ENCODE peak calls at places on chromosomes 13 and 19, in six cellular contexts. N, H, G, T, S and A are unnamed samples.

GRCh38 chr19:55585658-55586339 is 5.2 kb upstream of the ZNF579 start:
- DNase-seq in G (no peak), S (no peak), T (peak; percentile 91), H (peak; percentile 89), N (no peak), A (peak; percentile 96)

GRCh38 chr13:39588384-39588783 is 14.6 kb downstream of the LHFPL6 start:
- DNase-seq in S (no peak), G (no peak), T (no peak), H (no peak), N (no peak), A (no peak)

GRCh38 chr13:24629320-24629719 is 50.9 kb upstream of the ATP12A start:
- DNase-seq in S (no peak), T (no peak), G (no peak), N (no peak), H (no peak), A (no peak)

GRCh38 chr13:31240921-31241320 is 41.1 kb downstream of the B3GLCT start:
- DNase-seq in H (no peak), G (no peak), N (no peak), S (no peak), T (no peak), A (no peak)

GRCh38 chr13:106378263-106378662 is 157.2 kb downstream of the EFNB2 start:
- DNase-seq in T (no peak), N (no peak), G (no peak), H (no peak), S (no peak), A (no peak)

GRCh38 chr13:102333320-102334181 is 68.3 kb downstream of the FGF14 start:
- DNase-seq in G (no peak), S (no peak), H (peak; percentile 21), N (no peak), T (no peak), A (no peak)

GRCh38 chr13:92355213-92355612 is 871.4 kb upstream of the GPC6 start:
- DNase-seq in T (no peak), H (peak; percentile 57), G (no peak), S (no peak), N (no peak), A (peak; percentile 27)

GRCh38 chr19:51433092-51433491 is 15.7 kb upstream of the SIGLEC10 start:
- DNase-seq in H (no peak), S (no peak), G (no peak), T (no peak), N (no peak), A (no peak)

GRCh38 chr19:45554481-45554880 is 30.1 kb downstream of the OPA3 start:
- DNase-seq in G (no peak), N (no peak), H (no peak), S (no peak), T (no peak), A (no peak)

DNA sequence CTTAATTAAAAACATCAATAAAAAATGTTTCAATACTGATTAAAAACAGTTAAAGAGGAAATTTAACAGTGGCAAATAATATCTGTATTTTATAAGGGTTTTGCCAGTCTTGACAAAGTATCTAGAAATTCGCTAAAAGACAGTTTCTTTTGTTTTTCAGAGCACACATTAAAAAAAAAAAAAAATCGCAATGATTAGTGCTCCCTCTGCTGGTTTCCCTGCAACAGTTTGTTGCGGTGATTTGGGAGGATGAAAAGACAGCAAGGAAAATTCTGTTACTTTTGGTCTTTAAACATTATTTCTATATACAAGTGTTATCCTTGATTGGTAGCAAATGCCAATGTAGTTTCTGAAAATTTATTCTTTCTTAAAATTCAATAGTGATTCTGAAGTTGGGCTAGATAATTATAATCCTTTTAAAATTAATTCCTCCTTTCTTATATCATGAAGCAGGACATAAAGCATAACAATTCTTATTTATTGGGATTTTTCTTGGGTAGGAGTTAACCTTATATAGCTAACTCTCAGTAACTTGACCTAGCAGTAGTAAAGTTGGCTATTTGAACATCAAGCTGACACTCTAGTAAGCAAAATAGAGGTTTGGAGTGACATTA is 23.1 kb upstream of the SPRY2 start:
- DNase-seq in T (no peak), G (no peak), S (no peak), N (no peak), H (peak; percentile 47), A (no peak)
- H3K4me3 ChIP-seq in T (peak overlapping the region; percentile 40), G (peak overlapping the region; percentile 29), S (no peak overlapping the region), N (no peak overlapping the region), H (no peak overlapping the region), A (no peak overlapping the region)

GRCh38 chr19:47056416-47056815 is 8.0 kb upstream of the TMEM160 start:
- DNase-seq in G (no peak), S (no peak), H (no peak), N (no peak), T (no peak), A (no peak)

GRCh38 chr19:47063874-47064273 is 15.4 kb upstream of the TMEM160 start:
- DNase-seq in N (no peak), G (no peak), T (no peak), S (no peak), H (no peak), A (no peak)

GRCh38 chr19:47057328-47057727 is 8.9 kb upstream of the TMEM160 start:
- DNase-seq in H (no peak), N (no peak), T (peak; percentile 6), S (no peak), G (no peak), A (no peak)

DNA sequence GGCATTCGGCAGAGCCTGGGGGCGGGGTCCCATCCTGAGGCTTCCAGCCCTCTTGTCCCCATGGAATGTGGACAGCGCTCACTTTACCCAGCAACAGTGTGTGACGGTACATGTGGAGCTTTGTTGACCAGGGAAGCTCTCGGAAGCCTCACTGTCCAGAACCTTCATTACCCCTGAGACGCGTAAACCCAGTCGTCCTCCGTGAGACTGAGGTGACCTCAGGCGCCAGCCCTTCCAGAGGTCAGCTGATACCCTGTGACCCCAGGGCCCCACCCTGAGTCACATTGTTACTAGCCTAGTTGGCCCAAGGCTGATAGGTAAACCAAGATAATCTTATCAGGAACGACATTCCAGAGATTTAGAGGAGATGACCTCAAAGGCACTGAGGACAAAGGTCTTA is 10.2 kb upstream of the TMEM160 start:
- DNase-seq in G (no peak), S (no peak), H (peak; percentile 77), N (no peak), T (peak; percentile 4), A (no peak)
- H3K4me3 ChIP-seq in G (no peak overlapping the region), S (no peak overlapping the region), H (no peak overlapping the region), N (no peak overlapping the region), T (no peak overlapping the region), A (no peak overlapping the region)

GRCh38 chr19:18320865-18321728 is 1.8 kb downstream of the LSM4 start:
- DNase-seq in G (no peak), N (no peak), T (no peak), S (no peak), H (no peak), A (no peak)
- H3K4me3 ChIP-seq in G (no peak overlapping the region), N (peak overlapping the region; percentile 88), T (no peak overlapping the region), S (no peak overlapping the region), H (peak overlapping the region; percentile 73), A (no peak overlapping the region)

DNA sequence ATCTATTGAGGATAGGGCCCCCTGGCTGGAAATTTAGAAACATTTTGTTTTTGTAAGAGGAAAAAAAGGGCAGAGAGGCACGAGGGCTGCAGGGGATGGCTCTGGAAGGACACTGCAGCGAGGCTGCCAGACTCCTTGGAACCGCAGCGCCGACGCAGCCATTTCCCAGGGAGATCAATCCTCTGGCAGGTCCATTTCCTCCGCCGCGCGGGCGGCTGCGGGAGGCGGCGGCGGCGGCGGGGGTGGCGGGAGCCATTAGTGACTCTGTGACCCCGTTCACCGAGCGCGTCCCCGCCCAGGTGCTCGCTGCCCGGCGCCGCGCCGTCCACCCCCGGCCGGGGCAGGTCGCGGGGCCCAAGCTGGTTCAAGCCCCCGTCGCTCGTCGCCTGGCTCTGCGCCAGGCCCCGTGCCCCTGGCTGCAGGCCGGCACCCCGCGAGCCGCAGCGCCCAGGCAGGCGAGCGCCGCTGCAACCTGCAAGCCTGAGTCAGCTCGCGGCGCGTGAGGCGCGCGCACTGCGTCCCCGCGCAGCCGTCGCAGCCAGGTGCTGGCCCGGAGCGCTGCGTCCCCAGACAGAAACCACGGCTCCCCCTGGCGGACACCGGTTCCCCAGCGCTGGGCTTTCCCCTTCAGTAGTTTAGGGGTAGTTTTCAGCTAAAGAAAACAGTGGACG is 192.6 kb downstream of the KATNAL1 start:
- DNase-seq in H (peak; percentile 95), S (no peak), G (peak; percentile 56), N (peak; percentile 90), T (peak; percentile 91), A (peak; percentile 94)
- H3K4me3 ChIP-seq in H (peak overlapping the region; percentile 62), S (peak overlapping the region; percentile 32), G (peak overlapping the region; percentile 75), N (peak overlapping the region; percentile 47), T (peak overlapping the region; percentile 68), A (peak overlapping the region; percentile 45)